ENCODE peak calls at places on chromosomes 3 and 15, in seven cellular contexts. R is K562, T is sigmoid colon, F is Panc1, B is transverse colon, H is endothelial cell of umbilical vein, I is breast epithelium. Q is an unnamed sample.
A peak's percentile ranks its signal among the peaks of the same experiment; 100 is the strongest.

GRCh38 chr15:63504979-63505841 is 817 bp downstream of the USP3 start:
- DNase-seq in I (peak; percentile 68), T (peak; percentile 82), R (peak; percentile 76), H (peak; percentile 75), B (peak; percentile 80), F (no peak), Q (peak; percentile 82)

GRCh38 chr3:56304069-56304468 is 164.2 kb downstream of the ERC2 start:
- DNase-seq in I (no peak), R (no peak), H (no peak), B (no peak), T (no peak), F (no peak), Q (no peak)

GRCh38 chr3:48247401-48247807 is 6.5 kb downstream of the ZNF589 start:
- DNase-seq in T (peak; percentile 29), F (no peak), R (no peak), B (no peak), H (peak; percentile 74), I (no peak), Q (no peak)

GRCh38 chr15:85354432-85354831 is 26.0 kb upstream of the AKAP13 start:
- DNase-seq in I (no peak), T (no peak), H (peak; percentile 77), F (no peak), R (no peak), B (no peak), Q (no peak)

GRCh38 chr3:178289544-178290160 is 246.6 kb upstream of the KCNMB2 start:
- DNase-seq in B (no peak), R (no peak), I (no peak), T (peak; percentile 80), H (no peak), F (no peak), Q (no peak)

GRCh38 chr3:104604326-104605010 is 762.2 kb upstream of the ALCAM start:
- DNase-seq in R (no peak), H (peak; percentile 73), F (no peak), I (no peak), B (no peak), T (no peak), Q (no peak)

GRCh38 chr3:158313344-158313927 is 203.5 kb downstream of the RSRC1 start:
- DNase-seq in B (no peak), T (no peak), R (peak; percentile 9), H (peak; percentile 43), I (no peak), F (peak; percentile 22), Q (no peak)

GRCh38 chr15:81239190-81239589 is 42.5 kb downstream of the IL16 start:
- DNase-seq in F (no peak), R (no peak), T (no peak), I (no peak), B (no peak), H (no peak), Q (no peak)

GRCh38 chr15:79632457-79632856 is 200.3 kb downstream of the MINAR1 start:
- DNase-seq in I (no peak), T (no peak), B (no peak), H (no peak), F (no peak), R (no peak), Q (no peak)

GRCh38 chr3:143883151-143883550 is 34.9 kb upstream of the SLC9A9 start:
- DNase-seq in F (no peak), I (no peak), B (no peak), T (no peak), H (no peak), R (no peak), Q (no peak)

GRCh38 chr15:73550190-73550589 is 83.0 kb downstream of the NPTN start:
- DNase-seq in I (no peak), B (no peak), F (no peak), H (no peak), R (no peak), T (no peak), Q (no peak)

GRCh38 chr3:99666201-99666600 is 27.8 kb downstream of the COL8A1 start:
- DNase-seq in I (no peak), T (no peak), H (no peak), F (no peak), R (no peak), B (no peak), Q (no peak)

GRCh38 chr3:66486646-66487045 is 14.2 kb downstream of the LRIG1 start:
- DNase-seq in T (no peak), I (no peak), H (peak; percentile 84), F (no peak), B (no peak), R (no peak), Q (no peak)

GRCh38 chr3:153624310-153625030 is 462.4 kb downstream of the RAP2B start:
- DNase-seq in I (no peak), B (no peak), H (peak; percentile 65), R (no peak), F (no peak), T (no peak), Q (no peak)

GRCh38 chr15:41774062-41774872 is at the start of gene MAPKBP1:
- DNase-seq in F (peak; percentile 91), B (peak; percentile 98), T (peak; percentile 98), R (peak; percentile 97), H (peak; percentile 99), I (peak; percentile 96), Q (peak; percentile 100)
- TF ChIP-seq POLR2AphosphoS5 in F (peak; percentile 91), B (peak; percentile 83), T (peak; percentile 89), R (no peak), H (peak; percentile 78), I (peak; percentile 90), Q (peak; percentile 70)

GRCh38 chr3:55160241-55160877 is 232.5 kb upstream of the LRTM1 start:
- DNase-seq in F (no peak), I (no peak), T (no peak), B (peak; percentile 45), H (no peak), R (no peak), Q (no peak)
- H3K4me1 ChIP-seq in F (no peaks in the 10 kb centered on the region), I (no peaks in the 10 kb centered on the region), T (no peaks in the 10 kb centered on the region), B (no peaks in the 10 kb centered on the region), H (no peaks in the 10 kb centered on the region), R (no peaks in the 10 kb centered on the region), Q (no peaks in the 10 kb centered on the region)

GRCh38 chr15:44580105-44580504 is 43.2 kb downstream of the EIF3J start:
- DNase-seq in B (no peak), F (no peak), H (no peak), R (no peak), I (no peak), T (no peak), Q (no peak)

GRCh38 chr15:44588541-44588940 is 51.6 kb downstream of the EIF3J start:
- DNase-seq in I (no peak), T (no peak), H (no peak), B (no peak), F (no peak), R (no peak), Q (no peak)

GRCh38 chr15:44585633-44586032 is 48.7 kb downstream of the EIF3J start:
- DNase-seq in H (no peak), T (no peak), I (no peak), F (no peak), R (no peak), B (no peak), Q (no peak)

GRCh38 chr15:44584162-44584749 is 47.3 kb downstream of the EIF3J start:
- DNase-seq in F (peak; percentile 36), B (peak; percentile 49), T (no peak), R (no peak), H (peak; percentile 49), I (no peak), Q (peak; percentile 46)
- TF ChIP-seq CTCF in F (peak; percentile 86), B (no peak), T (no peak), R (peak; percentile 9), H (peak; percentile 72), I (no peak), Q (no peak)

GRCh38 chr3:134364061-134364935 is 9.9 kb downstream of the AMOTL2 start:
- DNase-seq in T (peak; percentile 98), F (no peak), B (peak; percentile 90), I (peak; percentile 95), R (peak; percentile 52), H (peak; percentile 94), Q (peak; percentile 94)
- TF ChIP-seq POLR2AphosphoS5 in T (peak; percentile 83), F (peak; percentile 88), B (peak; percentile 70), I (peak; percentile 61), R (no peak), H (peak; percentile 97), Q (peak; percentile 33)

GRCh38 chr3:172077197-172077734 is 37.9 kb downstream of the FNDC3B start:
- DNase-seq in H (no peak), I (no peak), B (no peak), R (no peak), F (no peak), T (no peak), Q (no peak)

GRCh38 chr3:172078244-172078643 is 38.9 kb downstream of the FNDC3B start:
- DNase-seq in H (no peak), R (no peak), F (no peak), B (no peak), I (no peak), T (no peak), Q (no peak)

GRCh38 chr3:172079326-172079976 is 40.1 kb downstream of the FNDC3B start:
- DNase-seq in T (no peak), B (no peak), R (no peak), F (no peak), I (no peak), H (no peak), Q (no peak)

GRCh38 chr3:172080503-172080902 is 41.1 kb downstream of the FNDC3B start:
- DNase-seq in H (no peak), R (no peak), B (no peak), I (no peak), F (no peak), T (no peak), Q (no peak)

DNA sequence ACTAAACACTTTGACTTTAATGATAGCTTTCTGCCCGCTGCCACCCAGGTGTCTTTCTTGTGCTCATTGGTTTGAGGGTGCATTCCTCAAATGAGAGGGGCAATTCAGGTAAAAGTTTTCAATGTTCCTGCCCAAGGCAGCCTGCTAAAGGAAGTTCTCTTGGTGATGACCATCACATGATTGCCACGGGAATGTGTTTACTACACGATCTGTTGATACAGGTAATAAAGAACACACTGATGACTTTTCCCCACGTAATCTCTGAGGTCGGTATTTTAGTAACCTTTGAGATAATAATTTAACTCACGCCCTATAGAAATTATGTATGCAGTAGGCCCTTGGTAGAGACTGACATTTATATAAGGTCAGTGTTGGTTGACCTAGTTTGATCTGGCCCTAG is 39.3 kb downstream of the FNDC3B start:
- DNase-seq in B (no peak), H (no peak), I (no peak), T (no peak), R (no peak), F (no peak), Q (no peak)
- H3K4me1 ChIP-seq in B (peaks cover 20% of the 10 kb centered on the region), H (peaks cover 11% of the 10 kb centered on the region), I (no peaks in the 10 kb centered on the region), T (no peaks in the 10 kb centered on the region), R (peaks cover 4% of the 10 kb centered on the region), F (peaks cover 45% of the 10 kb centered on the region), Q (peaks cover 12% of the 10 kb centered on the region)